ENCODE peak calls at places on chromosomes 13 and 19, in ten cellular contexts. T is lung, F is A549, N is GM23248, M is RWPE1, U is caudate nucleus, Z is substantia nigra, S is heart left ventricle, G is transverse colon, E is coronary artery. W is an unnamed sample.
A peak's percentile ranks its signal among the peaks of the same experiment; 100 is the strongest.

GRCh38 chr13:101303512-101303911 is 112.8 kb downstream of the NALCN start:
- DNase-seq in S (no peak), M (no peak), Z (no peak), E (no peak), G (no peak), U (no peak), N (peak; percentile 21), F (no peak), T (no peak), W (no peak)

GRCh38 chr13:109148243-109148642 is 518.8 kb downstream of the MYO16 start:
- DNase-seq in T (no peak), F (no peak), U (no peak), G (no peak), Z (no peak), E (no peak), S (no peak), M (peak; percentile 69), N (peak; percentile 47), W (no peak)

GRCh38 chr19:35932291-35932936 is 3.8 kb upstream of the LRFN3 start:
- DNase-seq in F (no peak), S (no peak), E (no peak), G (no peak), T (no peak), Z (no peak), M (no peak), N (no peak), U (no peak), W (no peak)

GRCh38 chr19:28039677-28040381 is 1173.1 kb downstream of the UQCRFS1 start:
- DNase-seq in S (no peak), U (no peak), Z (no peak), G (no peak), M (no peak), T (no peak), E (peak; percentile 52), F (no peak), N (peak; percentile 3), W (no peak)

GRCh38 chr13:37540228-37540627 is 58.3 kb downstream of the POSTN start:
- DNase-seq in N (peak; percentile 91), F (no peak), Z (no peak), U (no peak), G (no peak), T (no peak), M (no peak), E (no peak), S (no peak), W (peak; percentile 14)

GRCh38 chr19:31548941-31549340 is 199.7 kb upstream of the TSHZ3 start:
- DNase-seq in U (no peak), F (no peak), G (no peak), E (no peak), N (peak; percentile 68), T (no peak), M (no peak), S (no peak), Z (no peak), W (no peak)

GRCh38 chr13:113086991-113087922 is 18.3 kb upstream of the F7 start:
- DNase-seq in E (no peak), S (peak; percentile 25), M (no peak), U (no peak), T (no peak), F (no peak), G (no peak), Z (no peak), N (no peak), W (no peak)

GRCh38 chr13:53015971-53016370 is 12.6 kb upstream of the OLFM4 start:
- DNase-seq in T (no peak), S (no peak), U (no peak), Z (no peak), M (no peak), N (no peak), F (no peak), G (no peak), E (no peak), W (no peak)

GRCh38 chr13:49098771-49099512 is 121.2 kb upstream of the MLNR start:
- DNase-seq in S (no peak), N (peak; percentile 38), M (no peak), U (no peak), T (no peak), Z (no peak), E (no peak), F (no peak), G (no peak), W (no peak)

GRCh38 chr13:49099513-49099877 is 120.6 kb upstream of the MLNR start:
- DNase-seq in N (no peak), M (no peak), F (no peak), G (no peak), S (no peak), Z (no peak), T (no peak), U (no peak), E (no peak), W (no peak)

GRCh38 chr13:49097374-49097773 is 121.7 kb downstream of the FNDC3A start:
- DNase-seq in S (no peak), Z (no peak), G (no peak), U (no peak), M (peak; percentile 60), T (no peak), E (no peak), F (no peak), N (peak; percentile 63), W (peak; percentile 54)

GRCh38 chr13:49100637-49101570 is 119.2 kb upstream of the MLNR start:
- DNase-seq in N (no peak), U (no peak), M (no peak), F (no peak), G (no peak), Z (no peak), S (no peak), T (no peak), E (no peak), W (no peak)

GRCh38 chr13:49098198-49098597 is 121.9 kb upstream of the MLNR start:
- DNase-seq in G (no peak), F (no peak), T (no peak), U (no peak), S (peak; percentile 62), M (peak; percentile 61), N (peak; percentile 93), Z (no peak), E (no peak), W (peak; percentile 80)
- H3K27ac ChIP-seq in G (peak overlapping the region; percentile 54), F (peak overlapping the region; percentile 44), T (no peak overlapping the region), U (peak overlapping the region; percentile 61), S (peak overlapping the region; percentile 82), M (no peak overlapping the region), N (peak overlapping the region; percentile 88), Z (no peak overlapping the region), E (peak overlapping the region; percentile 8), W (peak overlapping the region; percentile 75)

DNA sequence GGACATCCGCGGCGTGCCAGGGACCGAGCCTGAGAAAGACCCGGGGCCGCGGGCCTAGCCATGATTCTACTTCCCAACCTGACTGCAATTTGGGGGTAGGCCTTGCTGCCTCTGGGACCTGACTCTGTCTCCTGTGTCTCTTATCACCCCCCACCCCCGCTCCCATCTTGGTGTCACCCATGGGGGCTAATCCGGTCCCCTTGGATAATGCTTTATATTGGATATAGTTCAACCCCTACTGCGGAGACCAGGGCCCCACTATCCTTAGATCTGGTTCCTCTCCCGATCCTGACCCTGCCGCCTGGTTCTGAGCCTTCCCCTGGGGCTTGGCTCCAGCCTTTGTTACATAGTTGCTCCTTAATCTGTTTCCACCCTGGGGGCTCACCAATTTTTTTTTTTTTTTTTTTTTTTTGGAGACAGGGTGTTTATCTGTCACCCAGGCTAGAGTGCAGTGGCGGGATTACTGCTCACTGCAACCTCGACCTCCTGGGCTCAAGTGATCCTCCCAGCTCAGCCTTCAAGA is 1.3 kb downstream of the BLOC1S3 start:
- DNase-seq in G (no peak), Z (no peak), M (no peak), E (no peak), N (no peak), S (no peak), U (no peak), T (no peak), F (no peak), W (no peak)
- H3K27ac ChIP-seq in G (peak overlapping the region; percentile 96), Z (no peak overlapping the region), M (peak overlapping the region; percentile 93), E (peak overlapping the region; percentile 93), N (peak overlapping the region; percentile 88), S (peak overlapping the region; percentile 74), U (no peak overlapping the region), T (peak overlapping the region; percentile 94), F (peak overlapping the region; percentile 69), W (peak overlapping the region; percentile 99)

GRCh38 chr13:35479691-35480090 is 3.2 kb upstream of the MAB21L1 start:
- DNase-seq in N (no peak), T (no peak), E (no peak), Z (no peak), S (no peak), M (no peak), G (no peak), F (no peak), U (no peak), W (no peak)

GRCh38 chr13:35479223-35479536 is 2.7 kb upstream of the MAB21L1 start:
- DNase-seq in N (no peak), M (no peak), U (no peak), T (no peak), E (no peak), Z (no peak), G (no peak), F (no peak), S (no peak), W (no peak)

GRCh38 chr13:35475960-35476943 is at the start of gene MAB21L1:
- DNase-seq in G (peak; percentile 9), N (peak; percentile 89), Z (peak; percentile 12), S (no peak), E (no peak), U (no peak), T (no peak), M (no peak), F (no peak), W (no peak)

GRCh38 chr13:35481777-35482176 is 5.3 kb upstream of the MAB21L1 start:
- DNase-seq in M (no peak), U (no peak), T (no peak), Z (no peak), F (no peak), G (no peak), S (no peak), E (no peak), N (no peak), W (no peak)

DNA sequence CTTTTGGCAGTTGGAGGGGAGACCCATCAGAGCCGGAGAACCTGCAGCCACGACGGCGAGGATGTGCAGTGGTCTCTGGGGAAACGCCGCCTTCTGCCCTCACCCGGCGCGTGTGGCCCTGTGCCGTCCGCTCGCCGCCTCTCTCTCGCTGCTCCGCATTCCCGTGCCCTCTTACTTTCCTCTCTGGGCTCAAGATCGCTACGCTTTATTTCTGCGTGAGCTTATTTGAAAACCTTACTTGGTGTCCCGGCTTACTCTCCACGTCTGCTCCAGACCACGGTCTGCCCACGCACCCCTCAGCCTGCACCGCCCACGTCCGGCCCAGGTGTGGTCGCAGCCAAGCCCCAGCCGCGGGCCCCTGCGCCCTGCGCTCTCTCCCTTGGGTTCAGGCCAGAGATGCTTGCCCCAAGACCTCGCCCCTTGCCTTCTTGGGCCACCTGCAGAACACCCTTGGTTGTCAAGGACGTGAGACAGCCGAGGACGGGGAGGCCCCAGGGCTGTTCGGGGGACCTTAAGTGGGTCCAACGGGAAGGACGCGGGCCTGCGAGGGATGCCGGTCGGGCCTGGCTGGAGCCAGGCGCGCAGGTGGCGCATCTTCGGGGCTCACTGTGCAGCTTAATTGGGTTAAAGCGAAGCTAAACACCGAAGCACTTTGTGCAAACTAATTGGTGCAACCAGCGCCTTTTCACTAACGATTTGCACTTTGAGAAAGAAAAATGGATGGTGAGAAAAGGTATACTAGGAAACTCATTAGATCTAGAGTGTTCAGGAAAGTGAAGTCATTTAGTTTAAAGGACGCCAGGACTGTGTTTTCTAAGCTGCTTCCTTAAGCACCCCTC is 2.1 kb upstream of the MAB21L1 start:
- DNase-seq in U (no peak), M (no peak), G (no peak), E (no peak), T (no peak), S (no peak), F (no peak), Z (no peak), N (no peak), W (no peak)
- H3K27ac ChIP-seq in U (no peak overlapping the region), M (no peak overlapping the region), G (no peak overlapping the region), E (no peak overlapping the region), T (no peak overlapping the region), S (no peak overlapping the region), F (no peak overlapping the region), Z (no peak overlapping the region), N (no peak overlapping the region), W (no peak overlapping the region)

DNA sequence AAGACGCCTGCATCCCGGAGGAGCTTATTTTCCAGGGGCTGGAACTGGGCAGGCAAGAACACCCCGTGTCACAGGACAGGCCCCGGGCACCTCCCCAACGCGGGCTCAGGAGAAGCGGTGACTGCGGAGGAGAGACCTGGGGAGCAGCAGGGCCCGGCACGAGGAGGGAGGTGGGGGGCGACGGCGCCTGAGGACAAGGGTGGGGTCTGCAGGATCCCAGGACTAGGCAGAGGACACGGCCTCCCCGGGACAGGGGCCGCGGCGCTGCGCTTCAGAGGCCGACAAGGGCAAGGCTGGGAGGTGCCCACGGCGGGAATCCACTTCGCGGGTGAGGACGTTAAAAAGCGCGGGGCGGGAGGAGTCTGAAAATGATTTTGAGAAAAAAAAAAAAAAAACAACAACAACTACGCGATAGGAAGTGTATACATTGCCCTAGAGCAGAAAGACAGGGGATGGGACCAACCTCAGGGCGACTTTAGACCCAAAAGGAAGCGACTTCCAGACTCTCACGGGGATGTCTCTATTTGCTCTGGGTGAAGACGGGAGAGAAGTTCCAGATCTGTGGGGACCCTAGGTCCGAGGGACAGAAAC is 44.9 kb downstream of the ZNF611 start:
- DNase-seq in Z (peak; percentile 26), M (peak; percentile 9), G (peak; percentile 30), U (peak; percentile 5), E (peak; percentile 79), F (no peak), T (peak; percentile 51), N (peak; percentile 55), S (peak; percentile 58), W (no peak)
- H3K27ac ChIP-seq in Z (peak overlapping the region; percentile 86), M (peak overlapping the region; percentile 93), G (peak overlapping the region; percentile 80), U (peak overlapping the region; percentile 98), E (peak overlapping the region; percentile 97), F (no peak overlapping the region), T (peak overlapping the region; percentile 97), N (peak overlapping the region; percentile 83), S (peak overlapping the region; percentile 89), W (peak overlapping the region; percentile 96)

W was measured in epithelial cell of prostate.